ENCODE peak calls at places on chromosomes 12 and 14, in seven cellular contexts. I is DMS153; J is tibial nerve; N is NCI-H510A treated with DMSO at 0.1 percent for 48 hours; E is lung microvascular endothelial cell; B is stimulated activated CD8-positive, alpha-beta memory T cell treated with anti-CD3 and anti-CD28 coated beads, Interleukin-2, amount 100 ng/mL, for 1 hour; K is nephron progenitor cell. G is an unnamed sample.

GRCh38 chr12:82486524-82487235 is 128.4 kb downstream of the METTL25 start:
- DNase-seq in E (peak), K (no peak), J (no peak), B (no peak), N (no peak), I (no peak), G (no peak)

GRCh38 chr14:99818503-99819036 is 25.4 kb downstream of the EML1 start:
- DNase-seq in I (no peak), B (no peak), E (no peak), N (no peak), K (no peak), J (no peak), G (no peak)

GRCh38 chr12:98639526-98639925 is 5.1 kb downstream of the IKBIP start:
- DNase-seq in J (no peak), K (no peak), N (no peak), I (no peak), B (no peak), E (peak), G (no peak)

GRCh38 chr12:112275836-112276235 is 106.4 kb downstream of the HECTD4 start:
- DNase-seq in E (no peak), B (no peak), I (no peak), K (no peak), J (no peak), N (no peak), G (no peak)

GRCh38 chr14:21347201-21347600 is 36.6 kb downstream of the SUPT16H start:
- DNase-seq in B (no peak), J (no peak), K (no peak), I (no peak), N (no peak), E (no peak), G (no peak)

GRCh38 chr14:52021971-52022600 is 32.7 kb downstream of the RTRAF start:
- DNase-seq in K (no peak), N (no peak), B (no peak), J (no peak), E (peak), I (no peak), G (no peak)

GRCh38 chr12:9184276-9184675 is 23.9 kb downstream of the PZP start:
- DNase-seq in B (no peak), J (no peak), N (no peak), E (no peak), K (no peak), I (no peak), G (no peak)

GRCh38 chr14:49924852-49925251 is 32.0 kb downstream of the ARF6 start:
- DNase-seq in N (no peak), J (no peak), E (no peak), I (no peak), B (no peak), K (no peak), G (no peak)

GRCh38 chr14:23186913-23187654 is 3.6 kb upstream of the SLC7A8 start:
- DNase-seq in B (no peak), K (peak), J (no peak), E (peak), N (peak), I (peak), G (no peak)